ENCODE peak calls at places on chromosome 11, in four cellular contexts. U, E, X and N are unnamed samples.

GRCh38 chr11:5499671-5500070 is 10.1 kb downstream of the UBQLN3 start:
- DNase-seq in U (no peak), E (no peak), X (no peak), N (no peak)

GRCh38 chr11:50412832-50413231 is 380.2 kb downstream of the OR4C45 start:
- DNase-seq in U (no peak), E (no peak), X (no peak), N (no peak)

GRCh38 chr11:19658344-19658743 is 54.3 kb upstream of the NAV2 start:
- DNase-seq in U (no peak), E (no peak), X (no peak), N (no peak)

GRCh38 chr11:86593833-86594232 is 78.6 kb downstream of the ME3 start:
- DNase-seq in U (no peak), E (no peak), X (no peak), N (no peak)

GRCh38 chr11:79963886-79964660 is 523.2 kb upstream of the TENM4 start:
- DNase-seq in U (no peak), E (no peak), X (no peak), N (no peak)

GRCh38 chr11:94638278-94638901 is 71.2 kb downstream of the PIWIL4 start:
- DNase-seq in U (peak), E (no peak), X (no peak), N (no peak)

GRCh38 chr11:57515332-57516060 is at the start of gene SLC43A1:
- DNase-seq in U (peak), E (peak), X (peak), N (peak)

GRCh38 chr11:110890995-110891394 is 178.8 kb upstream of the ARHGAP20 start:
- DNase-seq in U (no peak), E (no peak), X (no peak), N (peak)

GRCh38 chr11:105226062-105226461 is 86.5 kb upstream of the CARD18 start:
- DNase-seq in U (no peak), E (no peak), X (no peak), N (peak)

GRCh38 chr11:1303973-1304372 is 5.5 kb downstream of the TOLLIP start:
- DNase-seq in U (no peak), E (no peak), X (peak), N (no peak)

GRCh38 chr11:2999464-2999998 is 7.4 kb upstream of the NAP1L4 start:
- DNase-seq in U (no peak), E (no peak), X (peak), N (no peak)

GRCh38 chr11:84452211-84452610 is 1166.0 kb upstream of the CCDC90B start:
- DNase-seq in U (no peak), E (no peak), X (no peak), N (no peak)

GRCh38 chr11:17574141-17574798 is 27.2 kb downstream of the OTOG start:
- DNase-seq in U (no peak), E (no peak), X (no peak), N (no peak)

GRCh38 chr11:48081151-48082010 is 101.0 kb downstream of the PTPRJ start:
- DNase-seq in U (peak), E (peak), X (no peak), N (peak)

GRCh38 chr11:74311352-74311926 is at the start of gene P4HA3:
- DNase-seq in U (peak), E (peak), X (peak), N (peak)

GRCh38 chr11:99366476-99366992 is 345.8 kb downstream of the CNTN5 start:
- DNase-seq in U (no peak), E (no peak), X (no peak), N (no peak)

GRCh38 chr11:115084191-115084590 is 405.9 kb downstream of the NXPE2 start:
- DNase-seq in U (no peak), E (no peak), X (no peak), N (no peak)

GRCh38 chr11:116529681-116530080 is 243.1 kb downstream of the BUD13 start:
- DNase-seq in U (no peak), E (no peak), X (peak), N (no peak)

GRCh38 chr11:128506384-128506783 is 81.0 kb downstream of the ETS1 start:
- DNase-seq in U (no peak), E (no peak), X (no peak), N (no peak)

GRCh38 chr11:128802358-128802981 is 64.6 kb downstream of the KCNJ1 start:
- DNase-seq in U (no peak), E (no peak), X (peak), N (peak)

GRCh38 chr11:80103149-80103859 is 662.5 kb upstream of the TENM4 start:
- DNase-seq in U (peak), E (no peak), X (no peak), N (peak)

GRCh38 chr11:93967258-93967657 is 53.9 kb upstream of the HEPHL1 start:
- DNase-seq in U (no peak), E (no peak), X (no peak), N (no peak)

GRCh38 chr11:64878223-64878493 is 263 bp downstream of the EHD1 start:
- DNase-seq in U (no peak), E (no peak), X (no peak), N (no peak)

GRCh38 chr11:64878494-64879225 is at the start of gene EHD1:
- DNase-seq in U (peak), E (peak), X (peak), N (peak)

GRCh38 chr11:64877390-64878222 is 815 bp downstream of the EHD1 start:
- DNase-seq in U (no peak), E (no peak), X (no peak), N (no peak)

GRCh38 chr11:64880240-64881001 is 2.0 kb upstream of the EHD1 start:
- DNase-seq in U (no peak), E (peak), X (no peak), N (no peak)

GRCh38 chr11:64879226-64879900 is 942 bp upstream of the EHD1 start:
- DNase-seq in U (no peak), E (no peak), X (no peak), N (no peak)
- H3K4me3 ChIP-seq in U (peak), E (peak), X (peak), N (peak)

DNA sequence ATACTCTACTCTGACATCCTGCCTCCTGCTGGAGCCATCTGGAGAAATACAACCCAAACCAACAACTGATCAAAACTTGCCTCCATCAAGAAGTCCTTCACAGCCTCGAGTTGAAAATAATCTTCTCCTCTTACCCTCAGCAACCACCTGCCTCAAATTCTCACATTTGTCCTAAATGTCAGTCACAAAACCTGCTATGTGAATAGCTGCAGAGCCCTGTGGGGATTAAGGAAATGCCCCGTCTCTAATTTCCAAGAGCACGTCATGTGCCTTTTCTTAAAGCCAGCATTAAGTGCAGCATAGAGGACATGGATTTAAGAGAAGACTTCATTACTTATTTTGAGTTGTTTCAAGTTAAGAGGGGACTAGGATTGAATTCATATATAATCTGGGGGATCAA is 105.9 kb downstream of the TRPC6 start:
- DNase-seq in U (no peak), E (no peak), X (no peak), N (no peak)
- TF ChIP-seq CTCF in U (no peak), E (no peak), X (no peak), N (no peak)

DNA sequence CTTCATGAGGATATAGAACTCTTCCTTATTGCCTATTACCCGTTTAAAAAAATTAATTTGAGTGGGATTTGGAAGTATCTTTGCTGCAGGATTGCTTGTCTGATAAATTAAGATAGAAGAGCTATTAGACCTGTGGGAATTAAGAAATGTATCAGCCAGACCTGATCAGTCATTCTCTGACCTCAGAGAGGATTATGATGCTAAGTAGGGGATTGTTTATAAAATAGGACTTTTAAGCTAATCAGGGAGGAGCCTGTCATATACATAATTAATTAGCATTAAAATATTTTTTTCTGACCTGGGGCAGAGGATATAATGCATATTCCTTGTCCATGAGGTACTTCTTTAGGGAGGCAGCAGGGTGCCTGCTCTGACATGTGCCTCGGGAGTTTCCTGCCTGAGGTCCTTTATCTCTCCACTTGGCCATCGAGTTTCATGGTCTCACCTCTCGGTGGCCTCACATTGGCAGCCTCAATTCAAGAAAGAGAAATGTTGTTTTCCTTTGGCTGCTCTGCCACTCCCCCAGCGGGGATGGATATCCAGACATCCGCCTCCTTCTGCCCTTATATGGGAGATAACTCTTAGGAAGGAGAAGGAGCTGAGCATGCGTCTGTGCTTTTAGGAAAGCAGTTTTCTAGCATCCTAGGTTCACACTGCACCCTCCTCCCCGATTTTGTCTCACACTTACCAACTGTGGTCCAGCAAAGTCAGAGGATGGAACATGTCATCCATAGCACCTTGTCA is 41.1 kb downstream of the DIXDC1 start:
- DNase-seq in U (peak), E (peak), X (no peak), N (peak)
- H3K4me3 ChIP-seq in U (peak), E (peak), X (peak), N (peak)

DNA sequence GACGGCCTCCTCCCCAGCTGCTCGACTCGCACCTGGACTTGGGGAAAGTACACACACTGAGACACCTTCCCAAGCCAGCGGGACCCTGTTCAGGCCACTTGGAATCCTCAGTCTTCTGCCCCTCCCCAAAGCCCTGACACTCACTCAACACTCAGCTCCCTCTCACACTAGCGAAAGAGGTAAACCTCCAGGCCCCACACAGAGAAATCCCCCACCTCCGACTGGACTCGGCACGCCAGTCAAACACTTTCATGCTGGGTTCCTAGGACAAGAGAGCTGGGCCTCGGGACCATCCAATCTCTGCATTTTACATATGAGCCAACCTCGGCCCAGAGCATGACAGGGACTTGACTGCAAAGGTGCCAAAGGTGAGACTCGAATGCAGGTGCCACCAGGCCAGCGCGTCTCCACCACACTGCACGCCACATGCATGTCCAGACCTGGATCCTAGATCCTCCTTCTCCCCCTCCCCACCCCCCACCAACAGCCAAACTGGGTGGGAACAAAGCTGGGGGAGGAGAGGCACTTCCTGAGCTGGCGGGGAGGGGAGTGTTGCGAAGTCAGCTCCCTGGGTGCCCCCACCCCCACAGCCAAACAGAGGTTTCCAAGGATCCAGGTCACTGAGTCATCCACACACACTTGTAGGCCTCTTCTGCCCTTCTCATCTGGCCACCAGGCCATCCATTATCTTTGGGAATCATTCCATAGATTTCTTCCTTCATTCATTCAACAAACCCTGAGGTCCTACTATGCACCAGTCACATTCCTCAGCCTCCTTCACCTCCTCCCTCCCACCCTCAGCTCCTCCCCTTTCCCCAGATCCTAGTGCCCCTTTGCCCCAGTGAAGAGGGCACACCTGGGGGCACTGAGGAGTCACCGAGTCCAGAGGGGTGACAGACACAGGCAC is 10.7 kb upstream of the CD5 start:
- DNase-seq in U (peak), E (no peak), X (no peak), N (peak)
- TF ChIP-seq CTCF in U (no peak), E (no peak), X (no peak), N (no peak)

DNA sequence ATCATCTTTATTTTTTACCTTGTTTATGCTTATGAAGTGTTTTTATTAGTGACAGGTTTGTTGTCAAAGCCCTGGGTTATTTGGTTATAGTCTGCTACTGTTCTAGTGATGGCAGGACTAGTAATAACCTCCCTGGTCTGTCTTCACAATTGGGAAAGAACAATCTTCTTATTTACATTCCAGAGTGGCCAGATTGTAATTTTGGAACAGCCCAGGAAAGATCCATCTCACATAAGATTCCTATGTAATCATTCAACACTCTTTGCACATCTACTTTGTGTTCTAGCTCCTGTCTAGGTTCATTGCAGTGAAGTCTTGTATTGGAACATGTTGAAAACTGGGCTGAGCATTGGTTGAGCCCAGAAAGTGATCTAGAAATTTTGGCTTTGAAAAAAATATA is 63.8 kb downstream of the CYB5R2 start:
- DNase-seq in U (no peak), E (no peak), X (no peak), N (no peak)
- H3K4me3 ChIP-seq in U (no peak), E (no peak), X (no peak), N (no peak)

GRCh38 chr11:103699216-103699615 is 337.2 kb upstream of the DDI1 start:
- DNase-seq in U (peak), E (no peak), X (no peak), N (no peak)
- TF ChIP-seq CTCF in U (no peak), E (no peak), X (no peak), N (no peak)

GRCh38 chr11:29780756-29781155 is 236.1 kb downstream of the KCNA4 start:
- DNase-seq in U (no peak), E (no peak), X (no peak), N (no peak)
- H3K4me3 ChIP-seq in U (no peak), E (no peak), X (no peak), N (no peak)

GRCh38 chr11:119602745-119603373 is 126.1 kb downstream of the NECTIN1 start:
- DNase-seq in U (no peak), E (no peak), X (no peak), N (no peak)
- TF ChIP-seq CTCF in U (peak), E (no peak), X (no peak), N (peak)

GRCh38 chr11:67613313-67613959 is 6.7 kb downstream of the NDUFV1 start:
- DNase-seq in U (no peak), E (no peak), X (no peak), N (no peak)
- H3K4me3 ChIP-seq in U (no peak), E (no peak), X (no peak), N (peak)